ENCODE peak calls at places on chromosomes 12 and 14, in seven cellular contexts. E is GM23338, Y is MM.1S, O is SK-N-SH, L is PC-3, W is neural progenitor cell, S is GM23248. M is an unnamed sample.

GRCh38 chr12:45726594-45727300 is 2.8 kb upstream of the ARID2 start:
- DNase-seq in L (peak; percentile 39), Y (peak; percentile 28), W (peak; percentile 59), E (peak; percentile 43), S (peak; percentile 78), O (peak; percentile 55), M (peak; percentile 60)

GRCh38 chr12:57584690-57585089 is 6.3 kb upstream of the PIP4K2C start:
- DNase-seq in L (no peak), Y (no peak), O (no peak), W (no peak), S (no peak), E (no peak), M (no peak)

GRCh38 chr12:56074396-56074795 is 5.6 kb upstream of the ERBB3 start:
- DNase-seq in W (no peak), S (no peak), O (no peak), E (no peak), Y (no peak), L (no peak), M (no peak)

GRCh38 chr14:102568115-102568614 is 24.3 kb upstream of the RCOR1 start:
- DNase-seq in E (peak; percentile 83), L (peak; percentile 78), W (no peak), S (no peak), O (no peak), Y (peak; percentile 64), M (peak; percentile 65)

GRCh38 chr14:102878970-102879460 is 43.4 kb upstream of the AMN start:
- DNase-seq in L (no peak), Y (no peak), W (no peak), O (no peak), E (no peak), S (peak; percentile 30), M (peak; percentile 44)

GRCh38 chr14:68619805-68620574 is 172.9 kb downstream of the ZFP36L1 start:
- DNase-seq in Y (no peak), O (no peak), S (peak; percentile 36), E (no peak), L (peak; percentile 61), W (no peak), M (peak; percentile 70)

GRCh38 chr12:103820881-103821489 is 20.0 kb downstream of the NT5DC3 start:
- DNase-seq in Y (no peak), O (no peak), E (no peak), S (no peak), W (no peak), L (no peak), M (no peak)

GRCh38 chr12:11108862-11109261 is 16.7 kb upstream of the TAS2R43 start:
- DNase-seq in Y (no peak), W (no peak), O (no peak), L (no peak), S (no peak), E (no peak), M (no peak)

GRCh38 chr12:19288603-19289244 is 150.6 kb upstream of the AEBP2 start:
- DNase-seq in S (peak; percentile 61), O (peak; percentile 51), L (peak; percentile 61), E (peak; percentile 79), Y (peak; percentile 33), W (peak; percentile 37), M (peak; percentile 26)

GRCh38 chr12:114850853-114851252 is 166.9 kb upstream of the TBX3 start:
- DNase-seq in Y (no peak), W (no peak), E (no peak), O (no peak), S (no peak), L (peak; percentile 35), M (no peak)

GRCh38 chr12:114851981-114852380 is 168.0 kb upstream of the TBX3 start:
- DNase-seq in S (no peak), E (no peak), O (no peak), Y (no peak), W (no peak), L (no peak), M (no peak)

GRCh38 chr12:114846771-114847170 is 162.8 kb upstream of the TBX3 start:
- DNase-seq in W (no peak), E (no peak), Y (no peak), L (no peak), S (no peak), O (no peak), M (no peak)

GRCh38 chr12:114853003-114853529 is 169.1 kb upstream of the TBX3 start:
- DNase-seq in O (no peak), W (no peak), L (no peak), E (no peak), S (no peak), Y (no peak), M (no peak)

DNA sequence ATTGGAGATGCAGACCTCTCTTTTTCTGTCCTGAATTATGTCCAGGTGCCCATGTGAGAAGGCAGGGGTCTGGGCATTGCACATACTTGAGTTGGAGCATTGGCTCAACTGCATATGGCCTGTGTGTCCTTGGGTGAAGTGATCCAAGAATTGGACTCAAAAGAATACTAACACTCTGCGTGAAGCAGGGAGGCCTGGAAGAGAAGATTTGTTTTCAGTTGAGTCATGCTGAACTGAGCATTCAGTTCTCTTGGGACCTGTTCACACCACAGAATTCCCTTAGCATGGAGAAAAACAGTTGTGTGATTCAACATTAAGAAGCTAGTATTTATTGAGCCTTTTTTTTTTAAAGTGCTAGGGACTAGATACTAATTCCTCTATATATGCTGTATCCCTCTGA is 164.7 kb upstream of the TBX3 start:
- DNase-seq in Y (no peak), O (no peak), E (no peak), L (no peak), W (no peak), S (peak; percentile 95), M (peak; percentile 20)
- TF ChIP-seq EZH2phosphoT487 in Y (no peak), O (no peak), E (no peak), L (no peak), W (no peak), S (no peak), M (no peak)

GRCh38 chr12:131132118-131132892 is 178.6 kb downstream of the ADGRD1 start:
- DNase-seq in E (peak; percentile 92), Y (peak; percentile 37), L (peak; percentile 69), W (peak; percentile 91), O (peak; percentile 89), S (peak; percentile 85), M (peak; percentile 88)
- TF ChIP-seq EZH2phosphoT487 in E (no peak), Y (no peak), L (no peak), W (no peak), O (no peak), S (no peak), M (no peak)

DNA sequence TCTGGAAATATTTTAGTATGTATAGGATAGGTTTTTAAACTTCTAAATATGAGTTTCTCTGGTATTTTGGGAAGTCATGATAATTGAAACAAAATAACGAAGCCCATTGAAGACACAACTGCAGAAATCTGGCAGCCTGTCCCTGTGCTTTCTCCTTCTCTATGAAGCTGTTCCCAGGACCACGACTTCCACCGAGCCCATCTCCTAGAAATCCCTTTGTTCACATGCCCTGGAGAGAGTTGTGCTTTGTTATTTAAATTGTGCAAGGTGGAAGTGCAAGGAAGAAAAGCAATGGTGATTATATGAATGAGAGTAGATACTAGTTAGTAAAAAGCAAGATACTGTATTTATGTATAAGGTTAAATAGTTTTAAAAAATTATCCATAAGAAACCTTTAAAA is 32.2 kb downstream of the STK38L start:
- DNase-seq in S (no peak), L (no peak), Y (no peak), W (peak; percentile 50), E (peak; percentile 74), O (no peak), M (no peak)
- TF ChIP-seq EZH2phosphoT487 in S (no peak), L (no peak), Y (no peak), W (no peak), E (no peak), O (no peak), M (no peak)

DNA sequence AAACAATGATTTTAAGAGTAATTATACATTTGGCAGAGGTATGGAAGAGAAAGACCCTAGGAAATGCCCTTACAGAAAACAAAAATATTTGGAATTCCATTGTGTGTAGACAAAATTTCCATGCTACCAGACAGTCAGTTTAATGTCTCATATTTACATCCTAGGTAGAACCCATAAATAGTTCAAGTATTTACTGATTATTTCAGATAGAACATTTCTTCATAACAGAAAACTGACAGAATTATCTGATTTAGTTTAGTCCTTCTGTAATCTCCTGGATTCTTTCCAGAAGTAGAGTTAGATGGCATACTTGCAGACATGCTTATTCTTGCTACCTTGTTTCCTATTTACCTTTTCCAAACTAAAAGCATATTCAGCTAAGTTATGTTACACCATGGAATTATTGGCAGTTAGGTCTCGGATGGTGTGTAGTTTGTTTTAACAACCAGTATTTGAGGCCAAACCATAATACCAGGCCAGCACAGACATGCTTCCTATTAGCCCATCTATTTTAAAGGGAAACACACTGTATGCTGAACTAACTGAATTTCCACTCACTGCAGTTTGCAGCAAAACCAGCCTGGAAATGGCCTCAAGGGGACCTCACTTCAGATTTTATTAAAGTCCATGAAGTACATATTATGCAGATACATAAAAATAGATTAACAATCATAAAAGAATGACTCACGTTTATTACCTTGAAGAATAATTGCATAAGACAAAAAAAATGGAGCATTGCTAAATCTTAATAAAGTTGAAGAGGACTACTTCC is 126.6 kb upstream of the LRIG3 start:
- DNase-seq in L (peak; percentile 37), S (no peak), O (peak; percentile 11), Y (no peak), E (no peak), W (no peak), M (no peak)
- TF ChIP-seq EZH2phosphoT487 in L (no peak), S (no peak), O (no peak), Y (no peak), E (no peak), W (no peak), M (no peak)

DNA sequence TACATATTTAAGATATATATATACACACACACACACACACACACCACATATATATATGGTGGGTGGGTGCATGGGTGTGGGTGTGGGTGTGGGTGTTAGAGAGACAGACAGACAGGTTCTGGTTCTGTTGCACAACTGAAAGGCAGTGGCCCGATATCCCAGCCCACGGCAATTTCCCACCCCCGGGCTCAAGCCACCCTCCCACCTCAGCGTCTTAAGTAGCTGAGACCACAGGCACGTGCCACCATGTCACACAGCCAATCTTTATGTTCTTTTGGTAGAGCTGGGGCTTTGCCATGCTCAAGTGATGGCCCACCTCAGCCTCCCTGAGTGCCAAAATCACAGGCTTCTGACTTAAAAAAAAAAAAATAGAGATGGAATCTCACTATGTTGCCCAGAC is 417.8 kb upstream of the FOXG1 start:
- DNase-seq in W (no peak), E (no peak), S (no peak), Y (no peak), L (no peak), O (no peak), M (no peak)
- TF ChIP-seq EZH2phosphoT487 in W (no peak), E (no peak), S (no peak), Y (no peak), L (no peak), O (no peak), M (no peak)

M was measured in hepatocyte.